ENCODE peak calls at places on chromosomes 3 and 15, in four cellular contexts. Z, M, K and O are unnamed samples.

GRCh38 chr15:44882499-44882968 is 74.0 kb upstream of the TERB2 start:
- DNase-seq in M (no peak), K (no peak), Z (no peak), O (peak; percentile 61)

GRCh38 chr15:74303741-74304309 is 63.6 kb downstream of the CYP11A1 start:
- DNase-seq in Z (no peak), K (no peak), M (no peak), O (no peak)

GRCh38 chr15:43382310-43382709 is 11.4 kb downstream of the TUBGCP4 start:
- DNase-seq in Z (no peak), K (no peak), M (no peak), O (no peak)

GRCh38 chr3:17967111-17967510 is 224.7 kb upstream of the TBC1D5 start:
- DNase-seq in Z (no peak), M (no peak), K (no peak), O (no peak)

GRCh38 chr3:156781310-156782230 is 44.6 kb upstream of the LEKR1 start:
- DNase-seq in Z (no peak), K (no peak), M (peak; percentile 69), O (peak; percentile 23)

GRCh38 chr3:169998668-169999131 is 32.1 kb downstream of the SEC62 start:
- DNase-seq in Z (peak; percentile 86), M (peak; percentile 85), K (no peak), O (peak; percentile 17)

GRCh38 chr3:104291878-104292277 is 1074.8 kb upstream of the ALCAM start:
- DNase-seq in K (no peak), M (peak; percentile 12), Z (peak; percentile 8), O (no peak)

GRCh38 chr3:192847918-192848317 is 69.7 kb downstream of the MB21D2 start:
- DNase-seq in Z (peak; percentile 70), K (no peak), M (no peak), O (no peak)

GRCh38 chr3:140206196-140207040 is 271.4 kb downstream of the CLSTN2 start:
- DNase-seq in Z (peak; percentile 4), K (no peak), M (peak; percentile 52), O (peak; percentile 43)

GRCh38 chr3:9690451-9691450 is 12.9 kb upstream of the CPNE9 start:
- DNase-seq in K (no peak), Z (no peak), M (peak; percentile 46), O (no peak)

GRCh38 chr3:125165948-125166553 is 46.5 kb downstream of the SLC12A8 start:
- DNase-seq in M (no peak), K (peak; percentile 35), Z (no peak), O (no peak)

GRCh38 chr3:125166581-125166980 is 46.0 kb downstream of the SLC12A8 start:
- DNase-seq in K (no peak), Z (peak; percentile 62), M (no peak), O (no peak)

GRCh38 chr3:125161607-125162219 is 50.8 kb downstream of the SLC12A8 start:
- DNase-seq in K (peak; percentile 48), M (no peak), Z (no peak), O (no peak)

GRCh38 chr3:125165189-125165947 is 47.2 kb downstream of the SLC12A8 start:
- DNase-seq in Z (peak; percentile 52), M (peak; percentile 48), K (peak; percentile 55), O (no peak)

DNA sequence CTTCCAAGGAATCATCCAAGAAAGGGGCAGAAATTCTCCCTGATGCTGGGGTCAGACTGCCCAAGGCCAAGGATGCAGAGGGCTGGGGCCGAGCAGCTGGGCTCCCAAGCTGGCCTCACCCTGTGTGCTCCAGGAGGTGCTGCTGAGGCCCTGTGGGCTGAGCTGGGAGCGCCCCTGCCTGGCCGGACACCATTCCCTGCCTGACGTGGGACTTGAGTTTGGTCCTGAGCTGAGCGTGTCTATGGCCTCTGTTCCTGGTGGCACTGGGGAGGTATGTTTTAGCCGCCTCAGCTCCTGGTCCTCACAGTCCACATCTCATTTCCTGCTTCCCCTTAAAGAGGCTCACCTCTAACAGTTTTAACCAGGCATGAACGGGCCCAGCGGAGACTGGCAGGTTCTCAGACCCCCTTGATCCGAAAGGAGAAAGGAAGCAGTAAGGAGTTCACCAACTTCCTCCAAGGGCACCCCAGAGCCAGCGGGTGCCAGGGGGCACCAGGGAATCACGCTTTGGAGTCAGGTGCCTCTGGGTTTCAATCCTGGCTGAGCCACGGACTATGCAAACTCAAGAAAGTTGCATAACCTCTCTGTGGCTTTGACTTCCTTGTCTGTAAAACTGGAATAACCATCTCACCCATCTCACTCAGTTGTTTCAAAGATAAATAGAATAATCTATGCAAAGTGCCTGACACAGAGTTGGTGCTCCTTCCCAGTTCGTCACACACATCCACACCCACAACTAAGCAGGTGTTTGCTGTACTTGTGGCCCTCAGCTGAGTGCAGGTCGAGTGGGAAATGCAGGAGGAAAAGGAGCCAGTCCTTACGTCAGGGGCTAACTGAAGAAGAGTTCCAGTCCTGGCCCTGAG is 48.6 kb downstream of the SLC12A8 start:
- DNase-seq in Z (peak; percentile 43), K (peak; percentile 72), M (no peak), O (no peak)
- TF ChIP-seq CTCF in Z (peak; percentile 1), K (peak; percentile 39), M (peak; percentile 48), O (no peak)

DNA sequence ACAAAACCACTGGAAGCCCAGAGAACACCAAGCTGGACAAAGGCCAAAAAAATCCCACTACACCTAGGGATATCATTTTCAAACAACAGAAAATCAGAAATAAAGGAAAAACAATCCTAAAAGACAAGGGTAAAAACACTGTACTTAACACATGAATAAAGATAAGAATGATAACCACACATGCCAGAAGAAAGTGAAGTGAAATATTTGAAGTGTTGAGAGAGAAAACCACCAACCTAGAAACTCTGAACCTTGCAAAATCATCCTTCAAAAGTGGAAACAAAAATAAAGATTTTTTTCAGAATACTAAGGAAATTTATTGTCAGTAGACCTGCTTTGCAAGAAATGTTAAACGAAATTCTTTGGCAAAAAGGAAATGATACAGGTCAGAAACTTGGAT is 45.1 kb downstream of the KPNA1 start:
- DNase-seq in M (no peak), K (no peak), Z (no peak), O (no peak)
- H3K27ac ChIP-seq in M (no peak overlapping the region), K (no peak overlapping the region), Z (no peak overlapping the region), O (no peak overlapping the region)

GRCh38 chr15:88242586-88242985 is 14.0 kb downstream of the NTRK3 start:
- DNase-seq in Z (no peak), K (no peak), M (no peak), O (no peak)

GRCh38 chr15:88241461-88241860 is 15.1 kb downstream of the NTRK3 start:
- DNase-seq in M (no peak), Z (no peak), K (no peak), O (no peak)

GRCh38 chr15:88238618-88239430 is 17.7 kb downstream of the NTRK3 start:
- DNase-seq in Z (peak; percentile 49), K (no peak), M (peak; percentile 11), O (no peak)

GRCh38 chr15:88243156-88243555 is 13.4 kb downstream of the NTRK3 start:
- DNase-seq in Z (no peak), K (no peak), M (no peak), O (no peak)

DNA sequence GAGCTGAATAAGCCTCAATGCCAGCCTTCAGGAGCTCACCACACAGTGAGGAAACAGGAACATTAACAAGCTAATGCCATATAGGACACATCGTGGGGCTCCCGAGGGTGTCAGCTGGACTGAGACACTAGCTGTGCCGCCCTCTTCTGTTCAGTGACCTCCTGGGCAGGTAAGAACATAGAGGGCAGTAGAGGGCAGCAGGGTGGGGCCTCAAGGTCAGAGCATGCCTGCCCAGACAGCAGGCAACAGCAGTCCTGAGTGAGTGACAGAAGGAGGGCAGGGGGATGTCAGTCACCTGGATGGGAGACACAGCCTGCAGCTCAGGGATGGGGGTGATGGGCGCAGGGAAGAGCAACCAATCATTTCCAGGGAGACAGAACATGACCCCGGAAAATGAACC is 15.5 kb downstream of the NTRK3 start:
- DNase-seq in Z (no peak), M (no peak), K (no peak), O (no peak)
- TF ChIP-seq CTCF in Z (no peak), M (no peak), K (no peak), O (no peak)

GRCh38 chr3:2861920-2862319 is 248.3 kb downstream of the IL5RA start:
- DNase-seq in Z (no peak), K (no peak), M (no peak), O (no peak)
- H3K27ac ChIP-seq in Z (no peak overlapping the region), K (no peak overlapping the region), M (no peak overlapping the region), O (no peak overlapping the region)